ENCODE peak calls at places on chromosomes 2 and 18, in six cellular contexts. One of them, this sample, is unnamed. For H3K4me1 and H3K36me3, the result is how much of the 10 kb centered on the place peaks cover.

GRCh38 chr2:138061961-138062360 is 97.7 kb downstream of the HNMT start:
- DNase-seq in adrenal gland: no peak
- DNase-seq in astrocyte: no peak
- DNase-seq in aorta: no peak
- DNase-seq in HepG2: no peak
- DNase-seq in sigmoid colon: no peak
- DNase-seq in this sample: no peak

GRCh38 chr2:217825469-217826235 is 177.1 kb downstream of the TNS1 start:
- DNase-seq in adrenal gland: no peak
- DNase-seq in astrocyte: no peak
- DNase-seq in aorta: no peak
- DNase-seq in HepG2: no peak
- DNase-seq in sigmoid colon: no peak
- DNase-seq in this sample: no peak

GRCh38 chr2:146874260-146874658 is 970.6 kb upstream of the ACVR2A start:
- DNase-seq in adrenal gland: no peak
- DNase-seq in astrocyte: peak
- DNase-seq in aorta: no peak
- DNase-seq in HepG2: no peak
- DNase-seq in sigmoid colon: no peak
- DNase-seq in this sample: peak

GRCh38 chr18:35355140-35355618 is 11.0 kb upstream of the ZNF24 start:
- DNase-seq in adrenal gland: peak
- DNase-seq in astrocyte: peak
- DNase-seq in aorta: peak
- DNase-seq in HepG2: peak
- DNase-seq in sigmoid colon: peak
- DNase-seq in this sample: peak

GRCh38 chr2:46780801-46781445 is 134.7 kb downstream of the MCFD2 start:
- DNase-seq in adrenal gland: no peak
- DNase-seq in astrocyte: no peak
- DNase-seq in aorta: peak
- DNase-seq in HepG2: peak
- DNase-seq in sigmoid colon: peak
- DNase-seq in this sample: no peak

GRCh38 chr2:222423632-222424280 is 587 bp upstream of the SGPP2 start:
- DNase-seq in adrenal gland: no peak
- DNase-seq in astrocyte: no peak
- DNase-seq in aorta: no peak
- DNase-seq in HepG2: no peak
- DNase-seq in sigmoid colon: no peak
- DNase-seq in this sample: no peak

GRCh38 chr2:70443078-70443465 is 110.6 kb downstream of the TGFA start:
- DNase-seq in adrenal gland: no peak
- DNase-seq in astrocyte: no peak
- DNase-seq in aorta: no peak
- DNase-seq in HepG2: no peak
- DNase-seq in sigmoid colon: no peak
- DNase-seq in this sample: peak

GRCh38 chr2:197647961-197648690 is 27.3 kb downstream of the RFTN2 start:
- DNase-seq in adrenal gland: no peak
- DNase-seq in astrocyte: no peak
- DNase-seq in aorta: no peak
- DNase-seq in HepG2: no peak
- DNase-seq in sigmoid colon: no peak
- DNase-seq in this sample: no peak

GRCh38 chr2:79370976-79371550 is 141.8 kb upstream of the CTNNA2 start:
- DNase-seq in adrenal gland: no peak
- DNase-seq in astrocyte: no peak
- DNase-seq in aorta: no peak
- DNase-seq in HepG2: no peak
- DNase-seq in sigmoid colon: no peak
- DNase-seq in this sample: no peak

GRCh38 chr18:24176727-24177416 is 38.0 kb downstream of the CABYR start:
- DNase-seq in adrenal gland: peak
- DNase-seq in astrocyte: no peak
- DNase-seq in aorta: peak
- DNase-seq in HepG2: peak
- DNase-seq in sigmoid colon: peak
- DNase-seq in this sample: peak

GRCh38 chr2:227033471-227034148 is 130.4 kb downstream of the COL4A4 start:
- DNase-seq in adrenal gland: peak
- DNase-seq in astrocyte: peak
- DNase-seq in aorta: peak
- DNase-seq in HepG2: peak
- DNase-seq in sigmoid colon: peak
- DNase-seq in this sample: peak

GRCh38 chr2:161088658-161089350 is 71.4 kb upstream of the TANK start:
- DNase-seq in adrenal gland: no peak
- DNase-seq in astrocyte: no peak
- DNase-seq in aorta: no peak
- DNase-seq in HepG2: no peak
- DNase-seq in sigmoid colon: no peak
- DNase-seq in this sample: no peak

DNA sequence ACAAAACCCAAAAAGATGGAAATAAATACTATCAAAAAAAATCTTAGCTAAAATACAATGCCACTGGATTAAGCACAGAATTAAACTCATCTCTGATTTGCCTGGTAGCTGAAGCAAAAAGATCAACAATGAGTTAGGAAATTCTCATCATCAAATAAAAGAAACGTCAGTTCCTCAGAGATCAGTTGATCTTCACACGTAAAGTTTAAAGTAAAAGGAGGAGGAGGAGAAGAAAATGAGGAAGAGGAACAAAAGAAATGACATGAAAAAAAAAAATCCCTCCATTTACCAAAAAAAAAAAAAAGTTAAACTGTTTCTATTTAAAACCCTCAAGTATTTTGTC is 22.6 kb downstream of the KLF7 start:
- DNase-seq in adrenal gland: no peak
- DNase-seq in astrocyte: no peak
- DNase-seq in aorta: no peak
- DNase-seq in HepG2: no peak
- DNase-seq in sigmoid colon: no peak
- DNase-seq in this sample: no peak
- H3K4me1 ChIP-seq in adrenal gland: under half
- H3K4me1 ChIP-seq in astrocyte: under half
- H3K4me1 ChIP-seq in aorta: under half
- H3K4me1 ChIP-seq in HepG2: under half
- H3K4me1 ChIP-seq in sigmoid colon: under half
- H3K4me1 ChIP-seq in this sample: under half

GRCh38 chr2:10444463-10444862 is 3.7 kb downstream of the ODC1 start:
- DNase-seq in adrenal gland: no peak
- DNase-seq in astrocyte: peak
- DNase-seq in aorta: no peak
- DNase-seq in HepG2: no peak
- DNase-seq in sigmoid colon: no peak
- DNase-seq in this sample: no peak
- H3K36me3 ChIP-seq in adrenal gland: half or more
- H3K36me3 ChIP-seq in astrocyte: half or more
- H3K36me3 ChIP-seq in aorta: under half
- H3K36me3 ChIP-seq in HepG2: half or more
- H3K36me3 ChIP-seq in sigmoid colon: under half
- H3K36me3 ChIP-seq in this sample: half or more

GRCh38 chr18:57441395-57441794 is 6.2 kb downstream of the ONECUT2 start:
- DNase-seq in adrenal gland: no peak
- DNase-seq in astrocyte: peak
- DNase-seq in aorta: no peak
- DNase-seq in HepG2: no peak
- DNase-seq in sigmoid colon: no peak
- DNase-seq in this sample: no peak
- H3K4me1 ChIP-seq in adrenal gland: under half
- H3K4me1 ChIP-seq in astrocyte: under half
- H3K4me1 ChIP-seq in aorta: under half
- H3K4me1 ChIP-seq in HepG2: half or more
- H3K4me1 ChIP-seq in sigmoid colon: under half
- H3K4me1 ChIP-seq in this sample: under half

GRCh38 chr2:45373534-45373933 is 237.5 kb downstream of the SRBD1 start:
- DNase-seq in adrenal gland: no peak
- DNase-seq in astrocyte: no peak
- DNase-seq in aorta: no peak
- DNase-seq in HepG2: peak
- DNase-seq in sigmoid colon: no peak
- DNase-seq in this sample: no peak

GRCh38 chr2:45368792-45369191 is 242.3 kb downstream of the SRBD1 start:
- DNase-seq in adrenal gland: no peak
- DNase-seq in astrocyte: no peak
- DNase-seq in aorta: no peak
- DNase-seq in HepG2: no peak
- DNase-seq in sigmoid colon: no peak
- DNase-seq in this sample: no peak

DNA sequence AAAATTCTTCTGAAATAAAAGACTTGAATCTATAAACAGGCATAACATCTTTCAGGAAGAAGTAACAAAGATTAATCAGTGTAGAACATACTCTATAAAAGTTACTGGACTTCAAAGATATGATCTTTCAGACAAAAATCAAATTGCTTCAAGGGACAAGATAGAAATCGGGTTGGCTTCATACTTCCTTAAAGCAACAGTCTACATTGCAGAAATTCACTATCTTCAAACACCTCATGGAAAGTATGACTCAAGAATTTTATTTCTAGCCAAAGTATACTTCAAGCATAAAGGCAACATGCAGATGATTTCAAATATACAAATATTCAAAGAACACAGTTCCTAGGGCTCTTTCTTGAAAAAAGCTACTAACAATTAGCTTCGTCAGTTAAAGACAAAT is 240.7 kb downstream of the SRBD1 start:
- DNase-seq in adrenal gland: no peak
- DNase-seq in astrocyte: peak
- DNase-seq in aorta: no peak
- DNase-seq in HepG2: no peak
- DNase-seq in sigmoid colon: no peak
- DNase-seq in this sample: no peak
- H3K36me3 ChIP-seq in adrenal gland: under half
- H3K36me3 ChIP-seq in astrocyte: under half
- H3K36me3 ChIP-seq in aorta: under half
- H3K36me3 ChIP-seq in HepG2: under half
- H3K36me3 ChIP-seq in sigmoid colon: under half
- H3K36me3 ChIP-seq in this sample: under half

DNA sequence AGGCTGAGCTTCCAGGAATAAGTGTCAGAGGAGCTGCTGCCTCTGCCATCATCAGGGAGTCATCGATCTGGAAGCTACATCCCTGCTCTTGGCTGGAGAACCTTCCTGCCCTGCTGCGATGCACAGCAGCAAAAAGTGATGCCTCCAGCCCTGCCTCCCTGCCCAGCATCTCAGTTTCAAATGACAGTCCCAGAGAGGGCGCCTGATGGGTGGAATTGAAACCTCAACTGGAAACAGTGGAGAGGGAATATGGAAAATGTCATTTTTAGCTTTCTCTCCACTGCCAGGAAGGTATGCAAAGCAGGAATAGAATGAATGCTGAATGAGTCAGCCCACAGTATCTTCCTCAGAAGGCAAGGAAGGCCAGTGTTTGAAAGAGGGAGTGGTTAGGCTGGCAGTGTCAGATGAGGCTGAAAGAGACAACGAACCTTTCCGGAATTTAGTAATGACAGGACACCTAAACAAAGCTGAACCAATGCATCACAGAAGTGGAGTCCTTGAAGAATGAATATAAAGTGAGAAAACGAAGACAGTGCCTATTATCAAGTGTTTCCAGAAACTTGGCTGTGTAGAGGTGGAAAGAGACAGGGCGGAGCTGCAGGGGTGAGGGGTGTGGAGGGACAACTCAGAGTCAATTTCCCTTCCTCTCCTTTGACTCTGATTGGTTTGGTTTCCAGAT is 153.9 kb upstream of the NDUFV2 start:
- DNase-seq in adrenal gland: no peak
- DNase-seq in astrocyte: peak
- DNase-seq in aorta: no peak
- DNase-seq in HepG2: no peak
- DNase-seq in sigmoid colon: no peak
- DNase-seq in this sample: peak
- H3K4me1 ChIP-seq in adrenal gland: under half
- H3K4me1 ChIP-seq in astrocyte: under half
- H3K4me1 ChIP-seq in aorta: under half
- H3K4me1 ChIP-seq in HepG2: under half
- H3K4me1 ChIP-seq in sigmoid colon: under half
- H3K4me1 ChIP-seq in this sample: half or more